ENCODE peak calls at places on chromosomes 16 and 17, in five cellular contexts. One of them, this sample, is unnamed.

GRCh38 chr17:60392845-60393702 is 1.1 kb upstream of the USP32 start:
- DNase-seq in K562: no peak
- DNase-seq in SK-N-SH: peak
- DNase-seq in H1: no peak
- DNase-seq in GM12878: peak
- DNase-seq in this sample: peak

GRCh38 chr17:77748436-77748835 is 210.1 kb upstream of the TNRC6C start:
- DNase-seq in K562: no peak
- DNase-seq in SK-N-SH: no peak
- DNase-seq in H1: no peak
- DNase-seq in GM12878: no peak
- DNase-seq in this sample: no peak

GRCh38 chr16:57786632-57787518 is 15.4 kb downstream of the KIFC3 start:
- DNase-seq in K562: no peak
- DNase-seq in SK-N-SH: no peak
- DNase-seq in H1: no peak
- DNase-seq in GM12878: no peak
- DNase-seq in this sample: no peak

GRCh38 chr16:1870365-1871082 is 1.4 kb downstream of the MEIOB start:
- DNase-seq in K562: no peak
- DNase-seq in SK-N-SH: no peak
- DNase-seq in H1: no peak
- DNase-seq in GM12878: no peak
- DNase-seq in this sample: no peak

GRCh38 chr17:1177099-1177996 is 2.4 kb downstream of the ABR start:
- DNase-seq in K562: no peak
- DNase-seq in SK-N-SH: peak
- DNase-seq in H1: no peak
- DNase-seq in GM12878: no peak
- DNase-seq in this sample: no peak

GRCh38 chr17:51029568-51030463 is 90.9 kb downstream of the SPAG9 start:
- DNase-seq in K562: no peak
- DNase-seq in SK-N-SH: no peak
- DNase-seq in H1: no peak
- DNase-seq in GM12878: no peak
- DNase-seq in this sample: no peak

GRCh38 chr16:68447721-68448359 is 468 bp downstream of the SMPD3 start:
- DNase-seq in K562: no peak
- DNase-seq in SK-N-SH: peak
- DNase-seq in H1: no peak
- DNase-seq in GM12878: no peak
- DNase-seq in this sample: no peak

GRCh38 chr16:28157768-28158535 is 53.8 kb downstream of the XPO6 start:
- DNase-seq in K562: no peak
- DNase-seq in SK-N-SH: no peak
- DNase-seq in H1: no peak
- DNase-seq in GM12878: no peak
- DNase-seq in this sample: peak

GRCh38 chr16:30063893-30064745 is 1.4 kb upstream of the ALDOA start:
- DNase-seq in K562: peak
- DNase-seq in SK-N-SH: peak
- DNase-seq in H1: peak
- DNase-seq in GM12878: peak
- DNase-seq in this sample: peak

GRCh38 chr17:50047488-50048126 is 8.3 kb upstream of the ITGA3 start:
- DNase-seq in K562: no peak
- DNase-seq in SK-N-SH: no peak
- DNase-seq in H1: no peak
- DNase-seq in GM12878: no peak
- DNase-seq in this sample: no peak

GRCh38 chr17:50027639-50028206 is 28.2 kb upstream of the ITGA3 start:
- DNase-seq in K562: no peak
- DNase-seq in SK-N-SH: peak
- DNase-seq in H1: no peak
- DNase-seq in GM12878: no peak
- DNase-seq in this sample: no peak

GRCh38 chr17:80362428-80363119 is 52.4 kb upstream of the ENDOV start:
- DNase-seq in K562: peak
- DNase-seq in SK-N-SH: no peak
- DNase-seq in H1: no peak
- DNase-seq in GM12878: no peak
- DNase-seq in this sample: no peak

GRCh38 chr17:42782402-42783061 is 2.1 kb downstream of the WNK4 start:
- DNase-seq in K562: no peak
- DNase-seq in SK-N-SH: no peak
- DNase-seq in H1: no peak
- DNase-seq in GM12878: no peak
- DNase-seq in this sample: no peak

GRCh38 chr16:55302635-55303034 is 21.4 kb upstream of the IRX6 start:
- DNase-seq in K562: no peak
- DNase-seq in SK-N-SH: no peak
- DNase-seq in H1: peak
- DNase-seq in GM12878: no peak
- DNase-seq in this sample: no peak

GRCh38 chr16:10103700-10104099 is 78.5 kb downstream of the GRIN2A start:
- DNase-seq in K562: no peak
- DNase-seq in SK-N-SH: no peak
- DNase-seq in H1: no peak
- DNase-seq in GM12878: no peak
- DNase-seq in this sample: no peak

GRCh38 chr17:69637399-69638165 is 223.1 kb downstream of the MAP2K6 start:
- DNase-seq in K562: no peak
- DNase-seq in SK-N-SH: no peak
- DNase-seq in H1: no peak
- DNase-seq in GM12878: no peak
- DNase-seq in this sample: no peak

GRCh38 chr16:20111143-20111542 is 37.5 kb upstream of the GPR139 start:
- DNase-seq in K562: no peak
- DNase-seq in SK-N-SH: no peak
- DNase-seq in H1: no peak
- DNase-seq in GM12878: no peak
- DNase-seq in this sample: no peak

GRCh38 chr16:47858333-47859067 is 297.3 kb downstream of the ABCC12 start:
- DNase-seq in K562: no peak
- DNase-seq in SK-N-SH: no peak
- DNase-seq in H1: no peak
- DNase-seq in GM12878: no peak
- DNase-seq in this sample: no peak

GRCh38 chr17:81339502-81340296 is 44.6 kb upstream of the SLC38A10 start:
- DNase-seq in K562: no peak
- DNase-seq in SK-N-SH: no peak
- DNase-seq in H1: peak
- DNase-seq in GM12878: no peak
- DNase-seq in this sample: no peak

GRCh38 chr17:9839433-9839832 is 13.7 kb downstream of the GLP2R start:
- DNase-seq in K562: no peak
- DNase-seq in SK-N-SH: no peak
- DNase-seq in H1: no peak
- DNase-seq in GM12878: no peak
- DNase-seq in this sample: no peak

GRCh38 chr17:81635973-81636504 is 873 bp downstream of the NPLOC4 start:
- DNase-seq in K562: no peak
- DNase-seq in SK-N-SH: no peak
- DNase-seq in H1: no peak
- DNase-seq in GM12878: no peak
- DNase-seq in this sample: no peak

GRCh38 chr17:1588781-1589585 is 26.4 kb upstream of the PITPNA start:
- DNase-seq in K562: no peak
- DNase-seq in SK-N-SH: no peak
- DNase-seq in H1: no peak
- DNase-seq in GM12878: no peak
- DNase-seq in this sample: peak

GRCh38 chr16:66271074-66272060 is 95.1 kb upstream of the CDH5 start:
- DNase-seq in K562: no peak
- DNase-seq in SK-N-SH: no peak
- DNase-seq in H1: no peak
- DNase-seq in GM12878: no peak
- DNase-seq in this sample: no peak

GRCh38 chr16:46618516-46618915 is 2.7 kb downstream of the SHCBP1 start:
- DNase-seq in K562: no peak
- DNase-seq in SK-N-SH: no peak
- DNase-seq in H1: no peak
- DNase-seq in GM12878: no peak
- DNase-seq in this sample: no peak

GRCh38 chr17:59914274-59914854 is 21.4 kb downstream of the RPS6KB1 start:
- DNase-seq in K562: peak
- DNase-seq in SK-N-SH: peak
- DNase-seq in H1: no peak
- DNase-seq in GM12878: no peak
- DNase-seq in this sample: no peak

GRCh38 chr17:64994281-64994680 is 62.3 kb downstream of the GNA13 start:
- DNase-seq in K562: no peak
- DNase-seq in SK-N-SH: no peak
- DNase-seq in H1: no peak
- DNase-seq in GM12878: no peak
- DNase-seq in this sample: no peak

GRCh38 chr17:7769854-7770253 is 52.3 kb downstream of the DNAH2 start:
- DNase-seq in K562: no peak
- DNase-seq in SK-N-SH: no peak
- DNase-seq in H1: no peak
- DNase-seq in GM12878: no peak
- DNase-seq in this sample: no peak

GRCh38 chr16:25957707-25958106 is 265.9 kb downstream of the HS3ST4 start:
- DNase-seq in K562: no peak
- DNase-seq in SK-N-SH: no peak
- DNase-seq in H1: no peak
- DNase-seq in GM12878: no peak
- DNase-seq in this sample: no peak

GRCh38 chr17:81427446-81428120 is 32.3 kb downstream of the BAHCC1 start:
- DNase-seq in K562: no peak
- DNase-seq in SK-N-SH: peak
- DNase-seq in H1: no peak
- DNase-seq in GM12878: no peak
- DNase-seq in this sample: no peak

GRCh38 chr17:2712300-2713043 is 908 bp upstream of the CLUH start:
- DNase-seq in K562: no peak
- DNase-seq in SK-N-SH: no peak
- DNase-seq in H1: no peak
- DNase-seq in GM12878: no peak
- DNase-seq in this sample: no peak

DNA sequence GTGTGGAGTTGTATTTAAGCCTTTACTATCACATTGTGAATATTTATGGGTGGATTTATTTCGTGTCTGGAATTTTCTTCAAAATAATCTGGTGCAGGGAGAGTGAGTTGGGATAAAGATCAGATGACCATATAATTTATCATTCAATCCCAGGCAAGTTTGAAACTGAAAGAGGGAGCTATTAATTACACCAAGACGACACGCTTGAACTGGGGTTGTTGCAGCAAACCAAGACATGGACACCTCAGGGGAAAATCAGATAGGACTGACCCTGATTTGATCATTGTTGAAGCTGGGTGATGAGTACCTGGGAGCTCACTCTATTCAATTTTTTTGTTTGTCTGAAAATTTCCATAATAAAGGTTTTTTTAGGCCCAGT is 42.2 kb downstream of the LDHD start:
- DNase-seq in K562: no peak
- DNase-seq in SK-N-SH: no peak
- DNase-seq in H1: no peak
- DNase-seq in GM12878: no peak
- DNase-seq in this sample: no peak
- TF ChIP-seq GABPA in K562: no peak
- TF ChIP-seq GABPA in SK-N-SH: no peak
- TF ChIP-seq GABPA in H1: no peak
- TF ChIP-seq GABPA in GM12878: no peak
- TF ChIP-seq GABPA in this sample: no peak

DNA sequence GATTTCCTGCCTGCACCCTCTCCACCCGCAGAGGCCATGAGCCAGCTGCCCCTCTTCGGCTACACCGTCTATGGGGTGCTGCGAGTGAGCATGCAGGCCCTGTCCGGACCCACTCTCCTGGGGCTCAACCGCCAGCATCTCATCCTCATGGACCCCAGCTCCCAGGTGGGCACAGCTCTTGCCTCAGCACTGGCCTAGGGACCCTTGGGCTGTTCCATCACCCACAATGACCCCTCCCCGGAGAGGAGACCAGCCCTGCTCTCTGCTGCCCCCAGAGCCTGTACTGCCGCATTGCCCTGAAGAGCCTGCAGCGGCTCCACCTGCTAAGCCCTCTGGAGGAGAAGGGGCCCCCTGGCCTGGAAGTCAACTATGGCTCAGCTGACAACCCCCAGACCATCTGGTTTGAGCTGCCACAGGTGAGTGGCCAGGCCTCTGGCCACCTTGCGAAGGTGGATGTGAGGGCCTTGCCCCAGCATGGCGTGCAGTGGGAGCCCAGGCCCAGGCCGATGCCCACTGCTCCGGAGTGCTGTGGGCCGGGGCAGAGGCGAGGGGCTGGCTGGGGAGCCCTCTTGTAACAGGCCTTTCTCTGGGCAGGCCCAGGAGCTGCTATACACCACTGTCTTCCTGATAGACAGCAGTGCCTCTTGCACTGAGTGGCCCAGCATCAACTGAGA is 7.3 kb upstream of the SMIM5 start:
- DNase-seq in K562: peak
- DNase-seq in SK-N-SH: peak
- DNase-seq in H1: peak
- DNase-seq in GM12878: no peak
- DNase-seq in this sample: no peak
- TF ChIP-seq CTCF in K562: peak
- TF ChIP-seq CTCF in SK-N-SH: peak
- TF ChIP-seq CTCF in H1: peak
- TF ChIP-seq CTCF in GM12878: peak
- TF ChIP-seq CTCF in this sample: peak

GRCh38 chr16:11896776-11897175 is 19.0 kb downstream of the GSPT1 start:
- DNase-seq in K562: no peak
- DNase-seq in SK-N-SH: no peak
- DNase-seq in H1: no peak
- DNase-seq in GM12878: no peak
- DNase-seq in this sample: no peak
- TF ChIP-seq GABPA in K562: no peak
- TF ChIP-seq GABPA in SK-N-SH: no peak
- TF ChIP-seq GABPA in H1: no peak
- TF ChIP-seq GABPA in GM12878: no peak
- TF ChIP-seq GABPA in this sample: no peak

GRCh38 chr17:37768438-37768837 is 23.6 kb upstream of the HNF1B start:
- DNase-seq in K562: no peak
- DNase-seq in SK-N-SH: no peak
- DNase-seq in H1: no peak
- DNase-seq in GM12878: no peak
- DNase-seq in this sample: no peak
- TF ChIP-seq CTCF in K562: no peak
- TF ChIP-seq CTCF in SK-N-SH: no peak
- TF ChIP-seq CTCF in H1: no peak
- TF ChIP-seq CTCF in GM12878: no peak
- TF ChIP-seq CTCF in this sample: no peak

GRCh38 chr16:85923153-85924021 is 24.4 kb downstream of the IRF8 start:
- DNase-seq in K562: no peak
- DNase-seq in SK-N-SH: no peak
- DNase-seq in H1: no peak
- DNase-seq in GM12878: no peak
- DNase-seq in this sample: no peak
- TF ChIP-seq GABPA in K562: no peak
- TF ChIP-seq GABPA in SK-N-SH: no peak
- TF ChIP-seq GABPA in H1: no peak
- TF ChIP-seq GABPA in GM12878: no peak
- TF ChIP-seq GABPA in this sample: no peak